ENCODE peak calls at places on chromosomes 1 and 21, in nine cellular contexts. M, P, W, U, R, K, B, Z and O are unnamed samples.

GRCh38 chr1:236795757-236796719 is 946 bp downstream of the MTR start:
- DNase-seq in M (no peak), P (no peak), W (no peak), U (no peak), R (peak), K (peak), B (peak), Z (no peak), O (no peak)

GRCh38 chr1:24364975-24365678 is 46.0 kb downstream of the GRHL3 start:
- DNase-seq in M (no peak), P (no peak), W (no peak), U (peak), R (peak), K (peak), B (no peak), Z (no peak), O (no peak)

GRCh38 chr1:167697667-167698141 is 24.1 kb upstream of the MPZL1 start:
- DNase-seq in M (no peak), P (peak), W (no peak), U (no peak), R (no peak), K (no peak), B (no peak), Z (no peak), O (peak)

GRCh38 chr1:89686520-89686919 is 53.6 kb downstream of the LRRC8C start:
- DNase-seq in M (no peak), P (no peak), W (no peak), U (no peak), R (no peak), K (no peak), B (no peak), Z (no peak), O (no peak)

GRCh38 chr1:15151871-15152270 is 1.7 kb upstream of the TMEM51 start:
- DNase-seq in M (no peak), P (no peak), W (no peak), U (no peak), R (no peak), K (no peak), B (no peak), Z (no peak), O (no peak)

GRCh38 chr1:42784946-42785693 is at the start of gene TMEM269:
- DNase-seq in M (peak), P (peak), W (no peak), U (no peak), R (no peak), K (peak), B (no peak), Z (no peak), O (peak)

GRCh38 chr21:29578306-29578705 is 279.6 kb downstream of the BACH1 start:
- DNase-seq in M (no peak), P (no peak), W (no peak), U (no peak), R (no peak), K (no peak), B (no peak), Z (no peak), O (no peak)

GRCh38 chr1:188642585-188643168 is 1813.9 kb downstream of the PLA2G4A start:
- DNase-seq in M (no peak), P (no peak), W (no peak), U (no peak), R (no peak), K (no peak), B (no peak), Z (no peak), O (peak)

GRCh38 chr1:168739908-168740307 is 10.9 kb upstream of the DPT start:
- DNase-seq in M (no peak), P (no peak), W (no peak), U (no peak), R (no peak), K (no peak), B (no peak), Z (no peak), O (no peak)

GRCh38 chr1:23657659-23658275 is 33.8 kb upstream of the RPL11 start:
- DNase-seq in M (peak), P (peak), W (peak), U (peak), R (peak), K (peak), B (peak), Z (peak), O (peak)

GRCh38 chr1:36149973-36150295 is 648 bp upstream of the TRAPPC3 start:
- DNase-seq in M (no peak), P (no peak), W (no peak), U (no peak), R (no peak), K (no peak), B (no peak), Z (no peak), O (no peak)

GRCh38 chr1:212928323-212929281 is 21.7 kb upstream of the VASH2 start:
- DNase-seq in M (no peak), P (no peak), W (no peak), U (no peak), R (peak), K (no peak), B (no peak), Z (peak), O (no peak)

GRCh38 chr1:214454619-214455396 is 96.6 kb downstream of the PTPN14 start:
- DNase-seq in M (no peak), P (no peak), W (no peak), U (no peak), R (peak), K (peak), B (no peak), Z (no peak), O (no peak)

GRCh38 chr1:164707868-164708331 is 148.9 kb downstream of the PBX1 start:
- DNase-seq in M (no peak), P (no peak), W (peak), U (no peak), R (peak), K (peak), B (no peak), Z (no peak), O (no peak)

GRCh38 chr1:194289569-194290266 is 1103.3 kb upstream of the B3GALT2 start:
- DNase-seq in M (no peak), P (peak), W (no peak), U (no peak), R (no peak), K (no peak), B (peak), Z (no peak), O (no peak)

GRCh38 chr21:41913230-41913629 is 34.1 kb upstream of the PRDM15 start:
- DNase-seq in M (peak), P (no peak), W (no peak), U (no peak), R (no peak), K (no peak), B (no peak), Z (no peak), O (no peak)
- TF ChIP-seq CTCF in M (no peak), P (no peak), W (no peak), U (no peak), R (no peak), K (no peak), B (no peak), Z (no peak), O (no peak)

DNA sequence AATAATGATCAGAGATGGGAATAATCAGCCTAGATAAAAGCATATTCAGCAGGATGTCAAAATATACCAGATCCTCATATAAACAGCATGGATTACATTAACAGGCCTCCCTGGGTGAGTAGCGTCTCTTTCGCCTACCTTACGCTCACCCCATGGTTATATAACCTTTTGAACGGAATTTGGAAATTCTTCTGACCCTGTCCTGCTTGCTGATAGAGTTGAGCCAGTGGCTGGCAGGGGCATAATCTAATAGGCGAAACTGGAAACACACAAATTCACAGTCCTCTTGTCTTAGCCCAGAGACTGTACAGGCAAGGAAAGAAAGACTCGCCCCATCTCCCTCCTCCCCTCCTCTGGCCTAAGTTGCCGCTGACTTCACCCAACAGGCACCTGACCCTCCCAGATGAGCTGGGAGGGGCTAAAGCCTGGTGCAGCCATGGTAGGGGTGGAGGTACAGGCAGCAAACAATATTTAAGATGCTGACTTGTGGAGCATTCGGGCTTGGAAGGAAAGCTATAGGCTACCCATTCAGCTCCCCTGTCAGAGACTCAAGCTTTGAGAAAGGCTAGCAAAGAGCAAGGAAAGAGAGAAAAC is at the start of gene ANGPTL7:
- DNase-seq in M (no peak), P (no peak), W (no peak), U (no peak), R (no peak), K (no peak), B (no peak), Z (no peak), O (no peak)
- H3K27ac ChIP-seq in M (no peak), P (no peak), W (no peak), U (no peak), R (no peak), K (no peak), B (no peak), Z (no peak), O (peak)

GRCh38 chr1:222073307-222073995 is 331.6 kb upstream of the DUSP10 start:
- DNase-seq in M (no peak), P (no peak), W (no peak), U (no peak), R (peak), K (peak), B (no peak), Z (no peak), O (no peak)
- TF ChIP-seq CTCF in M (no peak), P (no peak), W (no peak), U (no peak), R (no peak), K (peak), B (no peak), Z (no peak), O (no peak)

DNA sequence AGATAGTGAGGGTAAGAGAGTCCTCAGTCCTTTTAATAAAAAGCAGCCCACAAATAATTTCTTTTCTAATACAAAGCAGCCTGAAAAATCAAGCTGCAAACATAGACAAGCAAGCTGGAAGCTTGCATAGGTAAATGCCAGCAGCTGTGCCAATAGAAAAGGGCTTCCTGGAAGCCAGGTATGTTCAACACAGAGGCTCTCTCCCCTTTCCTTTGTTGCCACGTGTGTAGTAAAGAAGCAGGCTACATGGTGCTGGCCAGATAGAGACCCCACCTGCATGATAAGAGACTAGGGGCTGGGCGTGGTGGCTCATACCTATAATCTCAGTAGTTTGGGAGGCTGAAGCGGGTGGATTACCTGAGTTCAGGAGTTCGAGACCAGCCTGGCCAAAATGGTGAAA is 50.1 kb upstream of the ERRFI1 start:
- DNase-seq in M (no peak), P (no peak), W (no peak), U (no peak), R (no peak), K (no peak), B (no peak), Z (no peak), O (no peak)
- H3K27ac ChIP-seq in M (no peak), P (no peak), W (no peak), U (no peak), R (no peak), K (no peak), B (no peak), Z (no peak), O (peak)

GRCh38 chr1:107499139-107499744 is 358.4 kb downstream of the NTNG1 start:
- DNase-seq in M (no peak), P (no peak), W (no peak), U (no peak), R (no peak), K (no peak), B (peak), Z (no peak), O (no peak)

GRCh38 chr1:107496002-107496401 is 355.2 kb downstream of the NTNG1 start:
- DNase-seq in M (no peak), P (no peak), W (no peak), U (no peak), R (no peak), K (no peak), B (no peak), Z (no peak), O (no peak)

DNA sequence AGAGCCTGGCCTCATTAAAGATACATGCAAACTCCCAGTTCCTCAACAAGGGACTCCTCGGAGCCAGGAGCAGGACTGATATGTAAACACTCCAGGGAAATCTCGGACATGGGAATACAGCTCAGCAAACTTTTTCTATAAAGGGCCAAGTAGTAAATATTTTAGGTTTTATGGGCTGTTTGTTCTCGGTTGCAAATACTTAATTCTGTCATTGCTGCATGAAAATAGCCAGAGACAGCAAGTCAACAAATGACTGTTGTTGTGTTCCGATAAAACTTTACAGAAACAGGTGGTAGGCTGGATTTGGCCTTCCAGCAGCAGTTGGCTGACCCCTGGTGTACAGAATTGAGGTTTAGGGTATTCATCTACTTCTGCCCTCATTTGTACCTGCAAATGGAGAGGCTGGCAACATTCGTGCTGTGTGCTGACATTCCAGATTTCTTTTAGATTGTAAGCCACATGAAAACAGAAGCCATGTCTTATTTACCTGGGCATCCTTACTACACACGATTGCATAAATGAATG is 360.3 kb downstream of the NTNG1 start:
- DNase-seq in M (no peak), P (no peak), W (no peak), U (no peak), R (no peak), K (no peak), B (no peak), Z (no peak), O (no peak)
- TF ChIP-seq CTCF in M (no peak), P (no peak), W (no peak), U (no peak), R (no peak), K (no peak), B (no peak), Z (peak), O (no peak)

DNA sequence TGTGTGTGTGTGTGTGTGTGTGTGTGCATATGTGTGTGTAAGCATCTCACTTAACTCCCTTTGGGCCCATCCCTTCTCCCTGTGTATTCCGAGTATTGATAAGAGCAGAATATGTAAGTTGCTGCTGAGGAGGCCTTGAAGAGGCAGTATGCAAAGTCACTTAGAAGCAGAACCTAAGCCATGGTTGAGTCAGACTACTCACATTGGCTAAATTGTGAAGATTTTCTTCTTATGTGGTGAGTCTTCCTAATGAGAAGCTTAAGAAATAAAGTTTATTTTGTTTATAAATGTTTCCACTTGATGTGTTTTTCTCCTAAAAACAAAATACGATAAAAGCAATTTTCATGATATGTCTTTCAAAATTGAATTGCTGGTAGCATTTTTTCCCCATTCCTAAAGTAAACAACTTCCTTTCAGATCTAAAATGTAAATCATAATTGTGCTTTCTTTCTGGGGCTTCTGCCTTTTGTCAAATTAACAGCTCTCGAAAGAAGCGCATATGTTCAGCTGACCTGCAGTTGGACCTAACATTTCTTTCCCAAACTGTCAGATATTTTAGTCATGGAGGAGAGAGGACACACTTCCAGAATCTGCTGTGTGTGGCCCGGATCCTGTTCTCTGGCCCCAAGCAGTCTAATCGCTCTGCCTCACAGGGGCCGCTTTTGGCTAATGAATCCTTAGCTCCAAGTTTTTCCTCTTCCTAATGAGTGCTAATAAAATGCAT is 284.0 kb downstream of the DUSP10 start:
- DNase-seq in M (no peak), P (no peak), W (no peak), U (no peak), R (peak), K (no peak), B (no peak), Z (no peak), O (no peak)
- H3K27ac ChIP-seq in M (no peak), P (no peak), W (no peak), U (no peak), R (no peak), K (peak), B (no peak), Z (no peak), O (peak)

GRCh38 chr1:200895448-200895799 is 724 bp downstream of the INAVA start:
- DNase-seq in M (no peak), P (no peak), W (no peak), U (no peak), R (no peak), K (no peak), B (no peak), Z (no peak), O (no peak)

GRCh38 chr1:200896571-200897187 is 2.0 kb downstream of the INAVA start:
- DNase-seq in M (no peak), P (peak), W (no peak), U (peak), R (no peak), K (no peak), B (no peak), Z (no peak), O (peak)

GRCh38 chr1:200895801-200896570 is 1.3 kb downstream of the INAVA start:
- DNase-seq in M (peak), P (no peak), W (no peak), U (peak), R (no peak), K (no peak), B (no peak), Z (no peak), O (no peak)

GRCh38 chr1:200893411-200893901 is 1.2 kb upstream of the INAVA start:
- DNase-seq in M (peak), P (no peak), W (no peak), U (no peak), R (no peak), K (no peak), B (peak), Z (no peak), O (no peak)

DNA sequence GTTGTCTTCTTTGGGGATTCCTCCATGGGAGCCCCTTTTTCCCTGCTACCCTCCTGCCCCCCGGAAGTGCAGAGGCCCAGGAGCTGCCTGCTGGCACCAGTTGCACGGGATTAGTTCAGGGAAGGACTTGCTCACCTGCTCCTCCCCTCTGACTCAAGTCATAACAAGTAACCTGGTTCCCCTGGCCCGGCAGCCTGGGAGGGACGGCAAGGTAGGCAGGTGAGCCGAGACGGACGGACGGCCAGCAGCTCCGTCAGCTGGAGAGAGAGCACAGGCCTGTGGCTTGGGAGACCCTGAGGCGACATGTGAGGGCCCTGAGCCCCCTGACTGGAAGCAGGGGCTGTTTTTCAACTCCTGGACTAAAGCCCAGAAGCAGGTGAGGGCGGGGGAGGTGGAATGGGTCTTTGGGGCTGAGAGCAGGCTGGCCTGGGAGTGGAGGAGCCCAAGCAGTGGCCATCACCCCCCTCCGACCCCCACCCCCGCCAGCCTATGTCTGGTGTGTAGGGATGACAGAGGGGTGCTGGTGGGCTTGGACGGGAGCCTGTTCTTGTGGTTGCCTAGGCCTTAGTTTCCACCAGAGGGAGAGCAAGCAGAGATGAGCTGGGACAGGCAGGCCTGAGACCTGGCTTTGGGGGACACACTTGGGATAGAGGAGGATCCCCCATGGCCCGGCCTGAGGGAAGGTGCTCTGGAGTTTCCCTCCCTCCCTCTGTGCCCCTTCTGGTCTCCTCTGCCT is at the start of gene INAVA:
- DNase-seq in M (no peak), P (peak), W (no peak), U (no peak), R (no peak), K (no peak), B (no peak), Z (no peak), O (peak)
- TF ChIP-seq CTCF in M (no peak), P (no peak), W (no peak), U (no peak), R (no peak), K (no peak), B (no peak), Z (peak), O (no peak)

GRCh38 chr1:211551628-211552465 is 27.1 kb downstream of the SLC30A1 start:
- DNase-seq in M (no peak), P (peak), W (no peak), U (no peak), R (peak), K (peak), B (no peak), Z (no peak), O (no peak)
- H3K27ac ChIP-seq in M (no peak), P (no peak), W (no peak), U (no peak), R (peak), K (no peak), B (no peak), Z (no peak), O (no peak)

DNA sequence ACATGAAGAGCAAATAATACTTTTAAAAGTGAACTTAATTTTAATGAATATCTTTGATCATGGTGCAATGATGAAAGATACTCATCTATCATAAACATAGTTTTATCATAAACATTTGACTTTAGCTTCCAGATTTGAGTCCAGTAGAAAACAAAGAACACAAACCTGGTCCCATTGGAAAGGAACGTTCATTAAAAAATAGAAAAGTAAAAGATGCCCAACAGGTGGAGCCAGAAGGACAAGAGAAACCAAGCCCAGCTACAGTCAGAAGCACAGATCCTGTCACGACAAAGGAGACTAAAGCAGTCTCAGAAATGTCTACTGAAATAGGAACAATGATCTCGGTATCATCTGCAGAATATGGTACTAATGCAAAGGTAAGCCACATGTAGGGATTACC is 55.6 kb upstream of the MYOCOS start:
- DNase-seq in M (no peak), P (no peak), W (no peak), U (no peak), R (no peak), K (no peak), B (no peak), Z (no peak), O (no peak)
- TF ChIP-seq CTCF in M (no peak), P (no peak), W (no peak), U (no peak), R (no peak), K (no peak), B (peak), Z (peak), O (no peak)

GRCh38 chr1:177873238-177873637 is 96.6 kb downstream of the SEC16B start:
- DNase-seq in M (no peak), P (peak), W (no peak), U (no peak), R (peak), K (peak), B (no peak), Z (no peak), O (no peak)
- H3K27ac ChIP-seq in M (no peak), P (no peak), W (no peak), U (no peak), R (peak), K (peak), B (no peak), Z (no peak), O (no peak)